ENCODE peak calls at places on chromosomes 11 and 22, in six cellular contexts. One of them, this sample, is unnamed.

GRCh38 chr11:3357302-3357701 is 21.6 kb downstream of the ZNF195 start:
- DNase-seq in MM.1S: no peak
- DNase-seq in ovary: no peak
- DNase-seq in lung: no peak
- DNase-seq in transverse colon: no peak
- DNase-seq in psoas muscle: no peak
- DNase-seq in this sample: no peak

GRCh38 chr11:2860636-2861035 is 24.9 kb downstream of the CDKN1C start:
- DNase-seq in transverse colon: peak; percentile 37
- DNase-seq in psoas muscle: no peak
- DNase-seq in MM.1S: no peak
- DNase-seq in ovary: no peak
- DNase-seq in lung: no peak
- DNase-seq in this sample: peak; percentile 46

GRCh38 chr22:17773606-17774205 is 563 bp downstream of the BID start:
- DNase-seq in MM.1S: peak; percentile 87
- DNase-seq in lung: no peak
- DNase-seq in transverse colon: peak; percentile 66
- DNase-seq in ovary: no peak
- DNase-seq in psoas muscle: peak; percentile 71
- DNase-seq in this sample: peak; percentile 25

GRCh38 chr11:8812438-8812837 is 98.6 kb upstream of the AKIP1 start:
- DNase-seq in MM.1S: no peak
- DNase-seq in transverse colon: no peak
- DNase-seq in psoas muscle: peak; percentile 67
- DNase-seq in ovary: peak; percentile 36
- DNase-seq in lung: peak; percentile 83
- DNase-seq in this sample: no peak

GRCh38 chr22:27262371-27262770 is 539.2 kb downstream of the MN1 start:
- DNase-seq in psoas muscle: no peak
- DNase-seq in lung: no peak
- DNase-seq in MM.1S: no peak
- DNase-seq in transverse colon: no peak
- DNase-seq in ovary: no peak
- DNase-seq in this sample: no peak

GRCh38 chr11:131240421-131240820 is 130.0 kb upstream of the NTM start:
- DNase-seq in psoas muscle: no peak
- DNase-seq in transverse colon: no peak
- DNase-seq in MM.1S: no peak
- DNase-seq in lung: no peak
- DNase-seq in ovary: no peak
- DNase-seq in this sample: no peak

GRCh38 chr11:79471071-79471470 is 30.2 kb upstream of the TENM4 start:
- DNase-seq in ovary: no peak
- DNase-seq in psoas muscle: no peak
- DNase-seq in transverse colon: no peak
- DNase-seq in MM.1S: no peak
- DNase-seq in lung: no peak
- DNase-seq in this sample: no peak

GRCh38 chr11:114304969-114305368 is 8.8 kb downstream of the NNMT start:
- DNase-seq in psoas muscle: no peak
- DNase-seq in lung: no peak
- DNase-seq in MM.1S: no peak
- DNase-seq in transverse colon: no peak
- DNase-seq in ovary: no peak
- DNase-seq in this sample: no peak

GRCh38 chr11:102177974-102178631 is 67.9 kb downstream of the YAP1 start:
- DNase-seq in psoas muscle: no peak
- DNase-seq in ovary: no peak
- DNase-seq in transverse colon: no peak
- DNase-seq in MM.1S: no peak
- DNase-seq in lung: no peak
- DNase-seq in this sample: peak; percentile 100

GRCh38 chr11:57646221-57646620 is 3.5 kb downstream of the YPEL4 start:
- DNase-seq in lung: no peak
- DNase-seq in transverse colon: no peak
- DNase-seq in MM.1S: no peak
- DNase-seq in psoas muscle: no peak
- DNase-seq in ovary: peak; percentile 39
- DNase-seq in this sample: no peak
- H3K27ac ChIP-seq in lung: no peak overlapping the region
- H3K27ac ChIP-seq in transverse colon: no peak overlapping the region
- H3K27ac ChIP-seq in MM.1S: no peak overlapping the region
- H3K27ac ChIP-seq in psoas muscle: no peak overlapping the region
- H3K27ac ChIP-seq in ovary: peak overlapping the region; percentile 59
- H3K27ac ChIP-seq in this sample: no peak overlapping the region

GRCh38 chr11:75706260-75706729 is 11.3 kb upstream of the MOGAT2 start:
- DNase-seq in ovary: peak; percentile 49
- DNase-seq in psoas muscle: peak; percentile 80
- DNase-seq in lung: peak; percentile 71
- DNase-seq in transverse colon: peak; percentile 80
- DNase-seq in MM.1S: peak; percentile 68
- DNase-seq in this sample: peak; percentile 57
- TF ChIP-seq CTCF in ovary: peak; percentile 47
- TF ChIP-seq CTCF in psoas muscle: peak; percentile 91
- TF ChIP-seq CTCF in lung: peak; percentile 75
- TF ChIP-seq CTCF in transverse colon: peak; percentile 95
- TF ChIP-seq CTCF in MM.1S: peak; percentile 91
- TF ChIP-seq CTCF in this sample: peak; percentile 96

GRCh38 chr11:82858133-82858532 is 42.1 kb downstream of the PRCP start:
- DNase-seq in transverse colon: no peak
- DNase-seq in lung: no peak
- DNase-seq in ovary: no peak
- DNase-seq in psoas muscle: no peak
- DNase-seq in MM.1S: no peak
- DNase-seq in this sample: no peak

GRCh38 chr11:82857145-82857544 is 43.1 kb downstream of the PRCP start:
- DNase-seq in MM.1S: no peak
- DNase-seq in psoas muscle: no peak
- DNase-seq in lung: no peak
- DNase-seq in transverse colon: no peak
- DNase-seq in ovary: no peak
- DNase-seq in this sample: no peak

GRCh38 chr11:82859746-82860145 is 40.5 kb downstream of the PRCP start:
- DNase-seq in MM.1S: no peak
- DNase-seq in lung: no peak
- DNase-seq in transverse colon: no peak
- DNase-seq in psoas muscle: no peak
- DNase-seq in ovary: no peak
- DNase-seq in this sample: no peak

GRCh38 chr11:82855616-82856015 is 44.6 kb downstream of the PRCP start:
- DNase-seq in MM.1S: no peak
- DNase-seq in psoas muscle: no peak
- DNase-seq in lung: no peak
- DNase-seq in transverse colon: no peak
- DNase-seq in ovary: no peak
- DNase-seq in this sample: no peak

GRCh38 chr11:82858556-82859091 is 41.6 kb downstream of the PRCP start:
- DNase-seq in psoas muscle: no peak
- DNase-seq in transverse colon: no peak
- DNase-seq in ovary: no peak
- DNase-seq in MM.1S: no peak
- DNase-seq in lung: no peak
- DNase-seq in this sample: peak; percentile 41
- H3K27ac ChIP-seq in psoas muscle: no peak overlapping the region
- H3K27ac ChIP-seq in transverse colon: no peak overlapping the region
- H3K27ac ChIP-seq in ovary: no peak overlapping the region
- H3K27ac ChIP-seq in MM.1S: no peak overlapping the region
- H3K27ac ChIP-seq in lung: no peak overlapping the region
- H3K27ac ChIP-seq in this sample: peak overlapping the region; percentile 76

GRCh38 chr22:49524362-49524761 is 303.3 kb downstream of the BRD1 start:
- DNase-seq in ovary: no peak
- DNase-seq in MM.1S: no peak
- DNase-seq in lung: no peak
- DNase-seq in psoas muscle: no peak
- DNase-seq in transverse colon: no peak
- DNase-seq in this sample: no peak
- TF ChIP-seq CTCF in ovary: no peak
- TF ChIP-seq CTCF in MM.1S: no peak
- TF ChIP-seq CTCF in lung: no peak
- TF ChIP-seq CTCF in psoas muscle: no peak
- TF ChIP-seq CTCF in transverse colon: no peak
- TF ChIP-seq CTCF in this sample: no peak

GRCh38 chr22:41229730-41230398 is 10.9 kb downstream of the CHADL start:
- DNase-seq in lung: no peak
- DNase-seq in MM.1S: no peak
- DNase-seq in psoas muscle: no peak
- DNase-seq in transverse colon: no peak
- DNase-seq in ovary: no peak
- DNase-seq in this sample: no peak
- H3K27ac ChIP-seq in lung: peak overlapping the region; percentile 18
- H3K27ac ChIP-seq in MM.1S: no peak overlapping the region
- H3K27ac ChIP-seq in psoas muscle: no peak overlapping the region
- H3K27ac ChIP-seq in transverse colon: no peak overlapping the region
- H3K27ac ChIP-seq in ovary: no peak overlapping the region
- H3K27ac ChIP-seq in this sample: no peak overlapping the region

GRCh38 chr11:7569044-7569443 is 55.2 kb downstream of the PPFIBP2 start:
- DNase-seq in lung: no peak
- DNase-seq in MM.1S: no peak
- DNase-seq in ovary: no peak
- DNase-seq in psoas muscle: no peak
- DNase-seq in transverse colon: no peak
- DNase-seq in this sample: no peak

GRCh38 chr11:7572001-7572712 is 58.4 kb downstream of the PPFIBP2 start:
- DNase-seq in ovary: no peak
- DNase-seq in psoas muscle: no peak
- DNase-seq in lung: peak; percentile 54
- DNase-seq in MM.1S: no peak
- DNase-seq in transverse colon: no peak
- DNase-seq in this sample: peak; percentile 12

GRCh38 chr11:7571640-7572000 is 57.8 kb downstream of the PPFIBP2 start:
- DNase-seq in transverse colon: peak; percentile 82
- DNase-seq in MM.1S: peak; percentile 19
- DNase-seq in psoas muscle: peak; percentile 76
- DNase-seq in ovary: peak; percentile 78
- DNase-seq in lung: peak; percentile 79
- DNase-seq in this sample: peak; percentile 74

GRCh38 chr11:7573193-7573557 is 59.4 kb downstream of the PPFIBP2 start:
- DNase-seq in lung: no peak
- DNase-seq in transverse colon: no peak
- DNase-seq in psoas muscle: no peak
- DNase-seq in ovary: no peak
- DNase-seq in MM.1S: no peak
- DNase-seq in this sample: no peak

GRCh38 chr11:7570938-7571337 is 57.1 kb downstream of the PPFIBP2 start:
- DNase-seq in MM.1S: no peak
- DNase-seq in ovary: no peak
- DNase-seq in transverse colon: no peak
- DNase-seq in psoas muscle: no peak
- DNase-seq in lung: no peak
- DNase-seq in this sample: no peak
- TF ChIP-seq CTCF in MM.1S: no peak
- TF ChIP-seq CTCF in ovary: no peak
- TF ChIP-seq CTCF in transverse colon: no peak
- TF ChIP-seq CTCF in psoas muscle: no peak
- TF ChIP-seq CTCF in lung: no peak
- TF ChIP-seq CTCF in this sample: no peak

GRCh38 chr22:49025791-49026475 is 801.7 kb downstream of the BRD1 start:
- DNase-seq in MM.1S: no peak
- DNase-seq in lung: no peak
- DNase-seq in ovary: no peak
- DNase-seq in psoas muscle: peak; percentile 19
- DNase-seq in transverse colon: no peak
- DNase-seq in this sample: no peak

GRCh38 chr22:49022816-49023160 is 804.9 kb downstream of the BRD1 start:
- DNase-seq in lung: no peak
- DNase-seq in ovary: no peak
- DNase-seq in MM.1S: no peak
- DNase-seq in psoas muscle: peak; percentile 25
- DNase-seq in transverse colon: no peak
- DNase-seq in this sample: no peak

GRCh38 chr22:49024775-49025440 is 802.8 kb downstream of the BRD1 start:
- DNase-seq in lung: no peak
- DNase-seq in psoas muscle: peak; percentile 46
- DNase-seq in ovary: no peak
- DNase-seq in MM.1S: no peak
- DNase-seq in transverse colon: no peak
- DNase-seq in this sample: no peak

GRCh38 chr22:49023161-49023878 is 804.4 kb downstream of the BRD1 start:
- DNase-seq in ovary: no peak
- DNase-seq in transverse colon: no peak
- DNase-seq in psoas muscle: peak; percentile 42
- DNase-seq in MM.1S: no peak
- DNase-seq in lung: no peak
- DNase-seq in this sample: no peak

GRCh38 chr22:49023879-49024774 is 803.5 kb downstream of the BRD1 start:
- DNase-seq in psoas muscle: peak; percentile 17
- DNase-seq in MM.1S: no peak
- DNase-seq in ovary: no peak
- DNase-seq in lung: no peak
- DNase-seq in transverse colon: no peak
- DNase-seq in this sample: no peak
- H3K27ac ChIP-seq in psoas muscle: no peak overlapping the region
- H3K27ac ChIP-seq in MM.1S: no peak overlapping the region
- H3K27ac ChIP-seq in ovary: no peak overlapping the region
- H3K27ac ChIP-seq in lung: no peak overlapping the region
- H3K27ac ChIP-seq in transverse colon: no peak overlapping the region
- H3K27ac ChIP-seq in this sample: no peak overlapping the region

DNA sequence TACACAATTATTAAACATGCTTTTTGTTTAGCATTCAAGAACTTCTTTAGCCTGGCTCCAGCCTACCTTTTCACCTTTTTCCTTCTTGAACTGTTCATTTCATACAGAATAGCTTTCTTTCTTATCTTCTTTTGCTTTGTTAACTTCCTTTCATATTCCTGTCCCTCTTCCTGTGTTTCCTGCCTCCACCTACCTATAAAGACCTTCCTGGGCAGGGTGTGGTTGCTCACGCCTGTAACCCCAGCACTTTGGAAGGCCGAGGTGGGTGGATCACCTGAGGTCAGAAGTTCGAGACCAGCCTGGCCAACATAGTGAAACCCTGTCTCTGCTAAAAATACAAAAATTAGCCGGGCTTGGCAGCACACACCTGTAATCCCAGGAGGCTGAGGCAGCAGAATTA is 22.9 kb downstream of the CAPRIN1 start:
- DNase-seq in MM.1S: no peak
- DNase-seq in psoas muscle: no peak
- DNase-seq in lung: no peak
- DNase-seq in transverse colon: no peak
- DNase-seq in ovary: no peak
- DNase-seq in this sample: no peak
- TF ChIP-seq CTCF in MM.1S: no peak
- TF ChIP-seq CTCF in psoas muscle: no peak
- TF ChIP-seq CTCF in lung: no peak
- TF ChIP-seq CTCF in transverse colon: no peak
- TF ChIP-seq CTCF in ovary: no peak
- TF ChIP-seq CTCF in this sample: no peak

DNA sequence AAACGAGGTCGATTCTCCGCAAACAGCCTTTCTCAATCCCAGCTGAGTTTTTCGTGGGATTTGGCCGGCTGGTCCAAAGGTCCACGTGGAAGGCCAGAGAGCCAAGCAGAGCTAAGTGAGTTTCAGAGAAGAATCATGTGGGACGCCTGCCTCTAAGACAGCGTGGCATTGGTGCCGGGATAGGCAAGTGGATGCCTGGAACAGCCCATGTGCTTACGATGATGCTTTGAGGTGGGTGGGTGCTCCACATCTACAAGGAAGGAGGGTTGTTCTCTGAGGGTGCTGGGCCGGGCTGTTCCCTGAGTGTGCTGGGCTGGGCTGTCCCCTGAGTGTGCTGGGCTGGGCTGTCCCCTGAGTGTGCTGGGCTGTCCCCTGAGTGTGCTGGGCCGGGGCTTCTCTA is 41.4 kb downstream of the MUC2 start:
- DNase-seq in psoas muscle: peak; percentile 6
- DNase-seq in lung: no peak
- DNase-seq in ovary: no peak
- DNase-seq in transverse colon: no peak
- DNase-seq in MM.1S: no peak
- DNase-seq in this sample: no peak
- H3K27ac ChIP-seq in psoas muscle: no peak overlapping the region
- H3K27ac ChIP-seq in lung: no peak overlapping the region
- H3K27ac ChIP-seq in ovary: no peak overlapping the region
- H3K27ac ChIP-seq in transverse colon: no peak overlapping the region
- H3K27ac ChIP-seq in MM.1S: no peak overlapping the region
- H3K27ac ChIP-seq in this sample: no peak overlapping the region

GRCh38 chr11:60343094-60343704 is 16.1 kb downstream of the MS4A6E start:
- DNase-seq in transverse colon: no peak
- DNase-seq in ovary: no peak
- DNase-seq in psoas muscle: no peak
- DNase-seq in lung: no peak
- DNase-seq in MM.1S: peak; percentile 44
- DNase-seq in this sample: no peak
- TF ChIP-seq CTCF in transverse colon: peak; percentile 56
- TF ChIP-seq CTCF in ovary: no peak
- TF ChIP-seq CTCF in psoas muscle: peak; percentile 26
- TF ChIP-seq CTCF in lung: peak; percentile 2
- TF ChIP-seq CTCF in MM.1S: peak; percentile 58
- TF ChIP-seq CTCF in this sample: peak; percentile 89

This sample was measured in PC-9.